ENCODE peak calls at places on chromosomes 16 and 17, in ten cellular contexts. One of them, this sample, is unnamed.

GRCh38 chr17:17691468-17692263 is 10.4 kb downstream of the RAI1 start:
- DNase-seq in A549: no peak
- DNase-seq in CD8-positive, alpha-beta T cell: no peak
- DNase-seq in CD4-positive, alpha-beta T cell: no peak
- DNase-seq in endothelial cell of umbilical vein: peak
- DNase-seq in BJ: no peak
- DNase-seq in AG09309: no peak
- DNase-seq in WERI-Rb-1: no peak
- DNase-seq in lung: no peak
- DNase-seq in CD14-positive monocyte: no peak
- DNase-seq in this sample: no peak

GRCh38 chr16:69839798-69840409 is 77.8 kb downstream of the WWP2 start:
- DNase-seq in A549: no peak
- DNase-seq in CD8-positive, alpha-beta T cell: no peak
- DNase-seq in CD4-positive, alpha-beta T cell: no peak
- DNase-seq in endothelial cell of umbilical vein: peak
- DNase-seq in BJ: no peak
- DNase-seq in AG09309: no peak
- DNase-seq in WERI-Rb-1: no peak
- DNase-seq in lung: no peak
- DNase-seq in CD14-positive monocyte: no peak
- DNase-seq in this sample: no peak

GRCh38 chr17:62987136-62987535 is 21.1 kb downstream of the TANC2 start:
- DNase-seq in A549: no peak
- DNase-seq in CD8-positive, alpha-beta T cell: no peak
- DNase-seq in CD4-positive, alpha-beta T cell: no peak
- DNase-seq in endothelial cell of umbilical vein: no peak
- DNase-seq in BJ: no peak
- DNase-seq in AG09309: no peak
- DNase-seq in WERI-Rb-1: no peak
- DNase-seq in lung: no peak
- DNase-seq in CD14-positive monocyte: no peak
- DNase-seq in this sample: no peak

GRCh38 chr17:46818929-46819859 is 702 bp upstream of the WNT3 start:
- DNase-seq in A549: no peak
- DNase-seq in CD8-positive, alpha-beta T cell: no peak
- DNase-seq in CD4-positive, alpha-beta T cell: no peak
- DNase-seq in endothelial cell of umbilical vein: no peak
- DNase-seq in BJ: no peak
- DNase-seq in AG09309: no peak
- DNase-seq in WERI-Rb-1: no peak
- DNase-seq in lung: no peak
- DNase-seq in CD14-positive monocyte: no peak
- DNase-seq in this sample: no peak

GRCh38 chr17:64984181-64984580 is 64.9 kb upstream of the LRRC37A3 start:
- DNase-seq in A549: no peak
- DNase-seq in CD8-positive, alpha-beta T cell: no peak
- DNase-seq in CD4-positive, alpha-beta T cell: no peak
- DNase-seq in endothelial cell of umbilical vein: no peak
- DNase-seq in BJ: no peak
- DNase-seq in AG09309: no peak
- DNase-seq in WERI-Rb-1: peak
- DNase-seq in lung: no peak
- DNase-seq in CD14-positive monocyte: no peak
- DNase-seq in this sample: no peak

GRCh38 chr17:76811028-76811427 is 57.2 kb upstream of the MGAT5B start:
- DNase-seq in A549: no peak
- DNase-seq in CD8-positive, alpha-beta T cell: no peak
- DNase-seq in CD4-positive, alpha-beta T cell: no peak
- DNase-seq in endothelial cell of umbilical vein: no peak
- DNase-seq in BJ: no peak
- DNase-seq in AG09309: no peak
- DNase-seq in WERI-Rb-1: no peak
- DNase-seq in lung: no peak
- DNase-seq in CD14-positive monocyte: no peak
- DNase-seq in this sample: no peak

GRCh38 chr16:27179500-27180072 is 23.7 kb upstream of the KDM8 start:
- DNase-seq in A549: peak
- DNase-seq in CD8-positive, alpha-beta T cell: peak
- DNase-seq in CD4-positive, alpha-beta T cell: peak
- DNase-seq in endothelial cell of umbilical vein: peak
- DNase-seq in BJ: no peak
- DNase-seq in AG09309: no peak
- DNase-seq in WERI-Rb-1: peak
- DNase-seq in lung: peak
- DNase-seq in CD14-positive monocyte: peak
- DNase-seq in this sample: peak

GRCh38 chr17:66537518-66537917 is 235.1 kb downstream of the PRKCA start:
- DNase-seq in A549: no peak
- DNase-seq in CD8-positive, alpha-beta T cell: no peak
- DNase-seq in CD4-positive, alpha-beta T cell: no peak
- DNase-seq in endothelial cell of umbilical vein: no peak
- DNase-seq in BJ: no peak
- DNase-seq in AG09309: no peak
- DNase-seq in WERI-Rb-1: no peak
- DNase-seq in lung: no peak
- DNase-seq in CD14-positive monocyte: no peak
- DNase-seq in this sample: no peak

GRCh38 chr16:84562174-84562815 is 55.6 kb downstream of the COTL1 start:
- DNase-seq in A549: no peak
- DNase-seq in CD8-positive, alpha-beta T cell: no peak
- DNase-seq in CD4-positive, alpha-beta T cell: no peak
- DNase-seq in endothelial cell of umbilical vein: no peak
- DNase-seq in BJ: no peak
- DNase-seq in AG09309: no peak
- DNase-seq in WERI-Rb-1: no peak
- DNase-seq in lung: no peak
- DNase-seq in CD14-positive monocyte: peak
- DNase-seq in this sample: no peak

GRCh38 chr16:81431554-81432353 is 12.9 kb upstream of the CMIP start:
- DNase-seq in A549: no peak
- DNase-seq in CD8-positive, alpha-beta T cell: no peak
- DNase-seq in CD4-positive, alpha-beta T cell: no peak
- DNase-seq in endothelial cell of umbilical vein: no peak
- DNase-seq in BJ: peak
- DNase-seq in AG09309: peak
- DNase-seq in WERI-Rb-1: no peak
- DNase-seq in lung: no peak
- DNase-seq in CD14-positive monocyte: peak
- DNase-seq in this sample: no peak

GRCh38 chr17:75845933-75846700 is 1.9 kb upstream of the UNC13D start:
- DNase-seq in A549: no peak
- DNase-seq in CD8-positive, alpha-beta T cell: no peak
- DNase-seq in CD4-positive, alpha-beta T cell: no peak
- DNase-seq in endothelial cell of umbilical vein: peak
- DNase-seq in BJ: no peak
- DNase-seq in AG09309: no peak
- DNase-seq in WERI-Rb-1: no peak
- DNase-seq in lung: no peak
- DNase-seq in CD14-positive monocyte: no peak
- DNase-seq in this sample: peak

GRCh38 chr16:76277099-76278030 is at the start of gene CNTNAP4:
- DNase-seq in A549: no peak
- DNase-seq in CD8-positive, alpha-beta T cell: no peak
- DNase-seq in CD4-positive, alpha-beta T cell: no peak
- DNase-seq in endothelial cell of umbilical vein: no peak
- DNase-seq in BJ: no peak
- DNase-seq in AG09309: no peak
- DNase-seq in WERI-Rb-1: peak
- DNase-seq in lung: no peak
- DNase-seq in CD14-positive monocyte: no peak
- DNase-seq in this sample: no peak

GRCh38 chr16:84986879-84987278 is 24.5 kb downstream of the ZDHHC7 start:
- DNase-seq in A549: no peak
- DNase-seq in CD8-positive, alpha-beta T cell: no peak
- DNase-seq in CD4-positive, alpha-beta T cell: no peak
- DNase-seq in endothelial cell of umbilical vein: no peak
- DNase-seq in BJ: no peak
- DNase-seq in AG09309: no peak
- DNase-seq in WERI-Rb-1: no peak
- DNase-seq in lung: no peak
- DNase-seq in CD14-positive monocyte: no peak
- DNase-seq in this sample: no peak

GRCh38 chr17:61239261-61239660 is 160.4 kb upstream of the TBX2 start:
- DNase-seq in A549: no peak
- DNase-seq in CD8-positive, alpha-beta T cell: no peak
- DNase-seq in CD4-positive, alpha-beta T cell: no peak
- DNase-seq in endothelial cell of umbilical vein: no peak
- DNase-seq in BJ: no peak
- DNase-seq in AG09309: no peak
- DNase-seq in WERI-Rb-1: no peak
- DNase-seq in lung: no peak
- DNase-seq in CD14-positive monocyte: no peak
- DNase-seq in this sample: no peak

GRCh38 chr16:17147942-17148341 is 322.8 kb downstream of the XYLT1 start:
- DNase-seq in A549: no peak
- DNase-seq in CD8-positive, alpha-beta T cell: no peak
- DNase-seq in CD4-positive, alpha-beta T cell: no peak
- DNase-seq in endothelial cell of umbilical vein: no peak
- DNase-seq in BJ: no peak
- DNase-seq in AG09309: no peak
- DNase-seq in WERI-Rb-1: peak
- DNase-seq in lung: no peak
- DNase-seq in CD14-positive monocyte: no peak
- DNase-seq in this sample: no peak

GRCh38 chr16:73176577-73177013 is 128.7 kb upstream of the ZFHX3 start:
- DNase-seq in A549: peak
- DNase-seq in CD8-positive, alpha-beta T cell: no peak
- DNase-seq in CD4-positive, alpha-beta T cell: no peak
- DNase-seq in endothelial cell of umbilical vein: peak
- DNase-seq in BJ: peak
- DNase-seq in AG09309: peak
- DNase-seq in WERI-Rb-1: no peak
- DNase-seq in lung: no peak
- DNase-seq in CD14-positive monocyte: no peak
- DNase-seq in this sample: no peak
- TF ChIP-seq CTCF in A549: peak
- TF ChIP-seq CTCF in CD8-positive, alpha-beta T cell: no peak
- TF ChIP-seq CTCF in CD4-positive, alpha-beta T cell: no peak
- TF ChIP-seq CTCF in endothelial cell of umbilical vein: peak
- TF ChIP-seq CTCF in BJ: peak
- TF ChIP-seq CTCF in AG09309: peak
- TF ChIP-seq CTCF in WERI-Rb-1: peak
- TF ChIP-seq CTCF in lung: no peak
- TF ChIP-seq CTCF in CD14-positive monocyte: no peak
- TF ChIP-seq CTCF in this sample: peak

DNA sequence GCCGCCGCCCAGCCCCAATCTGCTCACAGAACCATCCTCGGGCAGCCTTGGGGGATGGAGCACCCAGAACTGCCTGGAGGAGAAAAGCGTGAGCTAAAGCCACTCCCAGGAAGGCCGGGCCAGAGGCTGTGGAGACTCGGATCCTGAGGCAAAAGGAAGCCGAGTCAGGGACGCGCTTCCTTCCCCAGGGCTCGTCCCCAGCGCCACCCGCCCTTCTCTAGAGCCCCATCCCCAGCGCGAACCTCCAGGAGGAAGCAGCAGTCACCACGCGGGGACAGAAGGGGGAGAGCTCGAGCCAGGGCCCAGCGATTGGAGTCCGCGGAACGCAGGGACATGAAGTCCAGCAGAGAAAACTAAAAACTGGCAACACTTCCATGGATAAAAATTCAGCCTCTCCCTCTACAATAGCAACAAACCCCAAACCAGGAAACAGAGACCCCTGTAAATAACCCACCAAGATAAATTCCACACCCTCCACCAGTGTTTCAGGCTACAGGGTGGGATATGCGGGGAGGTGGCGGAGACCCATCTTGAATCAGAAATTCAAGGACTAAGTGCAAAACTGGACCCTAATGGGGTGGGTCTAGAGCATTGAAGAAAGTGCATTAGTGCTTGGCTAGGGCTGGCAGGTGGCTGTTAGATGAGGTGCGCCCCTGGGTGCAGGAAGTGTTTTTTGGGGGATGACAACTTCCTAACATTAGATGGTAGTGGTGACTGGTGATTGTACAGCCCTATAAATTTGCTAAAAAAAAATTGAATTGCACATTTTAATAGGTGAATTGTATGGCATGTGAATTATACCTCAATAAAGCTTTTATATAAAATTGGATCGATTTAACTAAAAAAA is 116.1 kb upstream of the METRNL start:
- DNase-seq in A549: no peak
- DNase-seq in CD8-positive, alpha-beta T cell: peak
- DNase-seq in CD4-positive, alpha-beta T cell: peak
- DNase-seq in endothelial cell of umbilical vein: peak
- DNase-seq in BJ: peak
- DNase-seq in AG09309: peak
- DNase-seq in WERI-Rb-1: peak
- DNase-seq in lung: peak
- DNase-seq in CD14-positive monocyte: peak
- DNase-seq in this sample: peak
- TF ChIP-seq CTCF in A549: no peak
- TF ChIP-seq CTCF in CD8-positive, alpha-beta T cell: peak
- TF ChIP-seq CTCF in CD4-positive, alpha-beta T cell: peak
- TF ChIP-seq CTCF in endothelial cell of umbilical vein: peak
- TF ChIP-seq CTCF in BJ: peak
- TF ChIP-seq CTCF in AG09309: peak
- TF ChIP-seq CTCF in WERI-Rb-1: peak
- TF ChIP-seq CTCF in lung: peak
- TF ChIP-seq CTCF in CD14-positive monocyte: peak
- TF ChIP-seq CTCF in this sample: peak

GRCh38 chr16:48435319-48435682 is 50.1 kb upstream of the SIAH1 start:
- DNase-seq in A549: no peak
- DNase-seq in CD8-positive, alpha-beta T cell: no peak
- DNase-seq in CD4-positive, alpha-beta T cell: no peak
- DNase-seq in endothelial cell of umbilical vein: no peak
- DNase-seq in BJ: no peak
- DNase-seq in AG09309: no peak
- DNase-seq in WERI-Rb-1: no peak
- DNase-seq in lung: no peak
- DNase-seq in CD14-positive monocyte: no peak
- DNase-seq in this sample: no peak
- TF ChIP-seq CTCF in A549: no peak
- TF ChIP-seq CTCF in CD8-positive, alpha-beta T cell: no peak
- TF ChIP-seq CTCF in CD4-positive, alpha-beta T cell: no peak
- TF ChIP-seq CTCF in endothelial cell of umbilical vein: no peak
- TF ChIP-seq CTCF in BJ: no peak
- TF ChIP-seq CTCF in AG09309: no peak
- TF ChIP-seq CTCF in WERI-Rb-1: no peak
- TF ChIP-seq CTCF in lung: no peak
- TF ChIP-seq CTCF in CD14-positive monocyte: no peak
- TF ChIP-seq CTCF in this sample: no peak

GRCh38 chr16:22232277-22233049 is 26.4 kb downstream of the EEF2K start:
- DNase-seq in A549: peak
- DNase-seq in CD8-positive, alpha-beta T cell: no peak
- DNase-seq in CD4-positive, alpha-beta T cell: no peak
- DNase-seq in endothelial cell of umbilical vein: peak
- DNase-seq in BJ: no peak
- DNase-seq in AG09309: no peak
- DNase-seq in WERI-Rb-1: no peak
- DNase-seq in lung: peak
- DNase-seq in CD14-positive monocyte: no peak
- DNase-seq in this sample: no peak
- TF ChIP-seq CTCF in A549: no peak
- TF ChIP-seq CTCF in CD8-positive, alpha-beta T cell: no peak
- TF ChIP-seq CTCF in CD4-positive, alpha-beta T cell: no peak
- TF ChIP-seq CTCF in endothelial cell of umbilical vein: no peak
- TF ChIP-seq CTCF in BJ: no peak
- TF ChIP-seq CTCF in AG09309: no peak
- TF ChIP-seq CTCF in WERI-Rb-1: no peak
- TF ChIP-seq CTCF in lung: no peak
- TF ChIP-seq CTCF in CD14-positive monocyte: no peak
- TF ChIP-seq CTCF in this sample: no peak

This sample was measured in osteocyte.